ENCODE peak calls at places on chromosomes 7 and 10, in eight cellular contexts. F, M, C, R, G, N, P and K are unnamed samples. For H3K36me3, the result is how much of the 10 kb centered on the place peaks cover.

GRCh38 chr7:74040791-74041520 is 13.0 kb downstream of the ELN start:
- DNase-seq in C (no peak), M (no peak), F (no peak), P (no peak), N (no peak), R (no peak), G (no peak), K (no peak)

GRCh38 chr7:138369797-138370196 is 90.3 kb upstream of the TRIM24 start:
- DNase-seq in F (no peak), C (no peak), G (no peak), M (no peak), P (no peak), R (no peak), N (no peak), K (no peak)

GRCh38 chr10:76086571-76087260 is 655.3 kb downstream of the LRMDA start:
- DNase-seq in P (no peak), R (peak), F (peak), M (peak), G (peak), N (no peak), C (peak), K (peak)

GRCh38 chr7:133854739-133855138 is 272.4 kb upstream of the LRGUK start:
- DNase-seq in P (peak), N (no peak), G (peak), R (no peak), C (no peak), F (no peak), M (no peak), K (no peak)

GRCh38 chr7:105752671-105753275 is 123.6 kb downstream of the ATXN7L1 start:
- DNase-seq in G (no peak), M (no peak), R (no peak), C (no peak), N (no peak), P (no peak), F (no peak), K (no peak)

GRCh38 chr7:121800916-121801675 is 71.9 kb upstream of the PTPRZ1 start:
- DNase-seq in G (no peak), R (no peak), N (no peak), F (no peak), P (no peak), M (no peak), C (no peak), K (no peak)

GRCh38 chr10:92901819-92902234 is 53.5 kb downstream of the EXOC6 start:
- DNase-seq in N (no peak), F (peak), R (no peak), M (no peak), C (no peak), P (peak), G (no peak), K (no peak)

GRCh38 chr10:95391570-95392249 is 100.9 kb upstream of the PDLIM1 start:
- DNase-seq in P (peak), R (no peak), C (no peak), N (no peak), F (no peak), G (peak), M (no peak), K (peak)

GRCh38 chr7:7911756-7912155 is 56.8 kb upstream of the GLCCI1 start:
- DNase-seq in R (no peak), G (no peak), N (no peak), C (no peak), M (no peak), F (no peak), P (no peak), K (no peak)

GRCh38 chr7:103658055-103659010 is 212.3 kb upstream of the SLC26A5 start:
- DNase-seq in P (no peak), M (no peak), N (no peak), C (no peak), R (no peak), G (no peak), F (no peak), K (no peak)

GRCh38 chr10:53395449-53395848 is 622.9 kb upstream of the MBL2 start:
- DNase-seq in F (no peak), G (peak), N (no peak), M (no peak), R (no peak), C (no peak), P (peak), K (no peak)

GRCh38 chr7:50400114-50400513 is 50.0 kb downstream of the FIGNL1 start:
- DNase-seq in M (no peak), P (no peak), G (no peak), N (no peak), F (no peak), R (no peak), C (no peak), K (peak)

GRCh38 chr7:43764807-43765491 is 6.5 kb downstream of the BLVRA start:
- DNase-seq in C (no peak), F (no peak), R (no peak), G (peak), P (no peak), N (no peak), M (no peak), K (no peak)

GRCh38 chr10:88903715-88904114 is 23.7 kb downstream of the STAMBPL1 start:
- DNase-seq in M (no peak), P (no peak), C (no peak), F (no peak), N (no peak), G (no peak), R (no peak), K (no peak)
- H3K36me3 ChIP-seq in M (under half), P (half or more), C (under half), F (under half), N (under half), G (under half), R (under half), K (under half)

GRCh38 chr7:127713006-127713405 is 61.0 kb downstream of the SND1 start:
- DNase-seq in N (no peak), P (no peak), F (no peak), M (no peak), R (no peak), G (no peak), C (no peak), K (no peak)

GRCh38 chr7:127708788-127709187 is 56.8 kb downstream of the SND1 start:
- DNase-seq in G (peak), M (peak), P (peak), C (peak), F (peak), N (peak), R (peak), K (peak)

GRCh38 chr7:127711872-127712271 is 59.9 kb downstream of the SND1 start:
- DNase-seq in C (no peak), F (no peak), G (no peak), R (no peak), P (no peak), M (no peak), N (no peak), K (no peak)

GRCh38 chr7:127708201-127708600 is 56.2 kb downstream of the SND1 start:
- DNase-seq in C (no peak), P (no peak), F (no peak), R (no peak), M (no peak), N (no peak), G (no peak), K (no peak)

GRCh38 chr7:127710635-127711034 is 58.6 kb downstream of the SND1 start:
- DNase-seq in C (no peak), F (no peak), P (no peak), M (no peak), G (no peak), R (no peak), N (no peak), K (no peak)
- H3K36me3 ChIP-seq in C (half or more), F (under half), P (half or more), M (half or more), G (under half), R (under half), N (half or more), K (under half)

GRCh38 chr10:117167346-117168134 is 29.5 kb upstream of the VAX1 start:
- DNase-seq in M (no peak), G (no peak), R (no peak), P (no peak), C (peak), N (no peak), F (no peak), K (no peak)

GRCh38 chr10:117168729-117169128 is 28.6 kb upstream of the KCNK18 start:
- DNase-seq in P (no peak), R (no peak), G (no peak), F (no peak), M (no peak), N (no peak), C (no peak), K (no peak)

GRCh38 chr10:117169480-117169879 is 27.8 kb upstream of the KCNK18 start:
- DNase-seq in R (no peak), C (no peak), M (no peak), F (no peak), P (no peak), N (no peak), G (no peak), K (no peak)

GRCh38 chr10:117168135-117168674 is 29.1 kb upstream of the KCNK18 start:
- DNase-seq in F (peak), N (peak), M (no peak), P (peak), G (no peak), C (peak), R (peak), K (peak)

DNA sequence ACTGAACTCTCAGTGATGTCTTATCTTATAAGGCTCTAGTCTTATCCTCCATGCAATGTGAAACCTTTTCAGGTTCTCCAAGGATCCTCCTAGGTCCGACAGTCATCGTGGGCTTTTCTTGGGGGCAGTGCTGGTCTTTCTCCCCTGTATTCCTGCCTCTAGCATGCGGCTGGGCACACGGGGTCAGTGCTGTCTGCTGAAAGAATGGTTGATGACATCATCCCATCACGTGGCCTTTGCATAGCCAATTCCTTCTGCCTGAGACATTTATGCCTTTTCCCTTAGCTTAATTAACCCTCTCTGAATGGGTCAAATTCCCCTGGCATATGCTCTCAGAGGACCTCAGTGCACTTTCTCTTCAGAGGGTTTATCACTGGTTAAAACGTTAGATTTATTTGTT is 27.0 kb upstream of the KCNK18 start:
- DNase-seq in C (no peak), F (no peak), R (no peak), N (no peak), P (no peak), M (no peak), G (no peak), K (no peak)
- H3K36me3 ChIP-seq in C (under half), F (under half), R (under half), N (under half), P (under half), M (under half), G (under half), K (under half)

GRCh38 chr10:1124796-1125195 is 68.6 kb downstream of the WDR37 start:
- DNase-seq in G (no peak), R (no peak), P (no peak), F (no peak), C (no peak), M (no peak), N (no peak), K (no peak)

GRCh38 chr10:1128649-1129048 is 72.5 kb downstream of the WDR37 start:
- DNase-seq in P (no peak), R (no peak), G (no peak), N (no peak), M (no peak), C (no peak), F (no peak), K (no peak)

GRCh38 chr10:1130226-1130625 is 74.0 kb downstream of the WDR37 start:
- DNase-seq in G (no peak), R (no peak), P (no peak), C (no peak), M (no peak), N (no peak), F (no peak), K (no peak)

GRCh38 chr10:1126461-1126860 is 70.3 kb downstream of the WDR37 start:
- DNase-seq in F (no peak), P (no peak), C (no peak), N (no peak), M (no peak), R (no peak), G (no peak), K (no peak)

DNA sequence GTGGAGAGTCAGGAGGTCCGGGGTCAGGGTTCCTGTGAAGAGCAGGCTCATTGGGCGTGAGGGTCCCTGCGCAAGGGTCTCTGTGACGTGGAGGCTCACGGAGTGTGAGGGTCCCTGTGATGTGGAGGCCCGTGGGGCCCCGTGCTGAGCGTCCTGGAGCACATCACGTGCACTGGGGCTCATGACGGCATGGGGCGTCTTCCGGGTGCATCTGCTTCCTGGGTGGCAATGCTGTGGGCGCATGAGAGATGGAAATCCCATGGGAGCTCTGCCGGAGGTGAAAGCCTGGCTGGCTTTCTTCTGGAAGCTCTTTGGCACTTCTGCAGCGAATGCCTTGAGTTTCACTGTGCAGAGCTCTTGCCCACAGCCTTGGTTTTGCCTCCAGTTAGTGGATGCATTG is 71.4 kb downstream of the WDR37 start:
- DNase-seq in N (no peak), R (no peak), C (no peak), G (no peak), F (no peak), P (no peak), M (no peak), K (no peak)
- H3K36me3 ChIP-seq in N (half or more), R (under half), C (under half), G (under half), F (under half), P (half or more), M (half or more), K (under half)

DNA sequence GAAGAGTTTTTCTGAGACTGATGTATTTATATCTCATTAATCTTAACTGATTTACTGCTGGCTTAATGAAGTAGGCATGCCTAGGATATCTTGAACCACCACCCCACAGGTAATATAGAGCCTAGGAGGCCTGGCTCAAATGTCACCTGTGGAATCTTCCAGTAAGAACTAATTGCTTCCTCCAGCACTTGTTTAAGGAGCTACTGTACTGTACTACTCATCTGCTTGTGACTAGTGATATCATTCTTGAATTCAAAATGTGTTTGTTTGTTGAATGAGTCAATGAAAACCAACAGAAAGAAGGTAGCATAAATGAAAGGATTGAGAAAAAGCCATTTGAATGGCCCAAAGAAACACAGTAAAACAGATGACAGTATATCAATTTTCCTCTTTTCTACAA is 43.6 kb upstream of the SLIT1 start:
- DNase-seq in F (no peak), C (no peak), N (no peak), P (no peak), M (no peak), G (peak), R (no peak), K (no peak)
- H3K36me3 ChIP-seq in F (under half), C (under half), N (half or more), P (half or more), M (under half), G (under half), R (under half), K (under half)